ENCODE peak calls at places on chromosomes 11 and 22, in five cellular contexts. U is effector memory CD4-positive, alpha-beta T cell; J is transverse colon; W is heart left ventricle; Q is mesenchymal stem cell. L is an unnamed sample. For H3K9me3 and H3K27me3, the result is how much of the 10 kb centered on the place peaks cover.

GRCh38 chr22:39534591-39535301 is 2.2 kb upstream of the RPS19BP1 start:
- DNase-seq in U (peak), J (peak), W (peak), Q (peak), L (peak)

GRCh38 chr22:26846645-26847044 is 189.3 kb downstream of the MIAT start:
- DNase-seq in U (no peak), J (no peak), W (no peak), Q (peak), L (no peak)

GRCh38 chr11:74730601-74731260 is 495 bp downstream of the CHRDL2 start:
- DNase-seq in U (no peak), J (no peak), W (no peak), Q (no peak), L (no peak)

GRCh38 chr11:35275808-35276170 is 136.8 kb downstream of the CD44 start:
- DNase-seq in U (no peak), J (no peak), W (no peak), Q (no peak), L (no peak)

GRCh38 chr22:31604746-31605705 is 57.0 kb downstream of the PISD start:
- DNase-seq in U (no peak), J (no peak), W (no peak), Q (no peak), L (peak)

GRCh38 chr11:102469196-102469821 is 16.7 kb upstream of the TMEM123 start:
- DNase-seq in U (no peak), J (no peak), W (no peak), Q (peak), L (no peak)

GRCh38 chr11:33892906-33893594 is 1.2 kb upstream of the LMO2 start:
- DNase-seq in U (no peak), J (no peak), W (no peak), Q (no peak), L (no peak)

GRCh38 chr11:36672815-36673450 is 74.9 kb upstream of the RAG2 start:
- DNase-seq in U (no peak), J (no peak), W (no peak), Q (peak), L (no peak)

GRCh38 chr22:35589071-35589735 is 27.9 kb downstream of the MB start:
- DNase-seq in U (no peak), J (peak), W (no peak), Q (peak), L (no peak)

GRCh38 chr11:77377734-77378133 is 76.2 kb upstream of the GDPD4 start:
- DNase-seq in U (no peak), J (no peak), W (no peak), Q (peak), L (no peak)

GRCh38 chr11:115170133-115170815 is 333.9 kb downstream of the CADM1 start:
- DNase-seq in U (no peak), J (peak), W (no peak), Q (peak), L (peak)

GRCh38 chr11:110759972-110760381 is 47.7 kb upstream of the ARHGAP20 start:
- DNase-seq in U (no peak), J (peak), W (no peak), Q (peak), L (no peak)

GRCh38 chr22:23070418-23071162 is at the start of gene GNAZ:
- DNase-seq in U (no peak), J (no peak), W (no peak), Q (no peak), L (no peak)

GRCh38 chr22:47862394-47862793 is 1099.9 kb downstream of the TBC1D22A start:
- DNase-seq in U (no peak), J (no peak), W (no peak), Q (no peak), L (no peak)

GRCh38 chr11:20668844-20669832 is at the start of gene NELL1:
- DNase-seq in U (no peak), J (no peak), W (no peak), Q (no peak), L (no peak)

GRCh38 chr22:19984201-19984753 is 32.3 kb downstream of the ARVCF start:
- DNase-seq in U (no peak), J (no peak), W (peak), Q (peak), L (no peak)

GRCh38 chr22:22210375-22210774 is 34.2 kb upstream of the VPREB1 start:
- DNase-seq in U (no peak), J (no peak), W (no peak), Q (no peak), L (no peak)

GRCh38 chr11:118491041-118491440 is 36.2 kb upstream of the TTC36 start:
- DNase-seq in U (no peak), J (no peak), W (no peak), Q (no peak), L (no peak)

DNA sequence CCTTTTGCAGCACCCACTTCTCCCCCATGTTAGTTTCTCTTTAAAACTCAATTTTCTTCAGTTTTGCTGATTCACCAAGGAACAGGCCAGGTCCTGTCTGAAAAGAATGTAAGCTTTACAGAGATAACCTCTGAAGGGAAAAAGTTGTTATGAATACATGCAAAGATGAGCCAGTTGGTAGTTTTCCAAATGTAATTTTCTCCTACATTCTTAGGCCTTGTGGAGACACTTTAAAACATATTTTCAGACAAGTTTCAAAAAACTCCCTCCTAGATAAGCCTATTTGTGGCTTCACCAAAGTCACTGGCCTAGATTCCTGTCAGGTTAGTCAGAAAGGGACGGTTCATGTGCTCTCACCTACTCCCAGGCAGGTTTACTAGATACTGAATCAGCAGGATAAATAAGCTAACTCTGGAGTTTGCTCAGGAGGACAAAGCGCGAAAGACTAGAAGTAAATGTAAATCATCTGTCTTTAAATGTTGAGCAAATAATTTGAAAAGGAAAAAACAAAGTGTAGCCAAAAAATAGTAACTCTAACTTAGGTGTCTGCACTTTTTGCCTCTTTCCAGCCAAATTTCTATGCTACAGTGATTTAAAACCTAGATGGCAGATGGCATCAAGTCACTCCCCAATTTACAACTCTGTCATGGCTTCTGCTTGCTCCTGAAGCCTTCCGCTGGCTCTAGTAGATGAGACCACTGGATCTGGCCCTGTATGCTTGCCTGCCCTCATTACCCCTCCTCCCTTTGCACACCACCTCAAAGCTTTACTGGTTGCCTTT is 4.9 kb upstream of the ATP6V1E1 start:
- DNase-seq in U (no peak), J (no peak), W (no peak), Q (peak), L (no peak)
- H3K9me3 ChIP-seq in U (under half), J (under half), W (under half), Q (under half), L (under half)

GRCh38 chr22:33352768-33353167 is 294.6 kb upstream of the SYN3 start:
- DNase-seq in U (no peak), J (no peak), W (no peak), Q (no peak), L (no peak)
- H3K27me3 ChIP-seq in U (under half), J (under half), W (under half), Q (under half), L (under half)

DNA sequence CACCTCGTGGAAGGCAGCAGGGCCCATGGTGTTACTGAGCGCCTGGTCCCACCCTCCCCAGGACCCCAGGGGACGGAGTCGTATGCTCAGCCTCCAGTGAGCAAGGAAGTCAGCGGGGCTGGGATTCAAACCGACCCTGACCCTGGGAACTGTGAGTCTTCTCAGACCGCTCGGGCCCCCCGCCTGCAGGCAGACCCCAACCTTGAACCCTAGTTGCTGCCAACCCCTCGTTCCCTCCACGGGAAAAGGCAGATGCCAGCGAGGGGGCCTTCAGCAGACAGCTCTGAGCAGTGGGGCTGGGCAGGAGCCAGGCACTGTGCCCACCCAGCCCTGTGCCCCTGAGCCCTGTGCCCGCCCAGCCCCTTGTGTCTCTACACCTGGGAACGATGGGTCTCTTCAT is 6.4 kb downstream of the SLC16A8 start:
- DNase-seq in U (no peak), J (no peak), W (no peak), Q (no peak), L (no peak)
- H3K9me3 ChIP-seq in U (under half), J (under half), W (under half), Q (under half), L (under half)

DNA sequence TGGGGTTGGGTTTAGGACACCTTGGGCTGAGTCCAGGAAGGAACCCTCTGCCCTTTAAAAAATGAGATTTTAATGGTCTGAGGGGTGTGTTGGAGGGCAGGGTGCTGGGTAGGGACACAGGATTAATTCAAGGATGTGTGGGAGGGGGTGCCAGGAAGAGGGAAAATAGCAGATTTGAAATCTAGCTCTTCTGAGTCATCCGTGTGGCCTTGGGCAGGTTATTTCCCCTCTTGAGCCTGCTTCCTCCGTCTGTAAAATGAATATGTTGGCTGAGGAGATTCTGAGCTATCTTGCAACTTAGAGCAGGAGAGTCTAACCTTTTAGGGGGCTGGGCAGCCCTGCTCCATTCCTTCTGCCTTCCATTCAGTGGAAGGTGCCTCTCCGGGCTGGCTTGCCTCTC is 3.0 kb downstream of the TSPAN18 start:
- DNase-seq in U (no peak), J (no peak), W (no peak), Q (no peak), L (no peak)
- H3K27me3 ChIP-seq in U (under half), J (under half), W (under half), Q (half or more), L (under half)